ENCODE peak calls at places on chromosomes 7 and 10, in ten cellular contexts. D is nephron progenitor cell, I is chondrocyte, L is neural progenitor cell, W is AG09319, A is WERI-Rb-1, J is endodermal cell, S is upper lobe of right lung, U is H9, F is pancreas. Q is an unnamed sample.
A peak's percentile ranks its signal among the peaks of the same experiment; 100 is the strongest.

GRCh38 chr7:12802070-12802469 is 114.6 kb downstream of the ARL4A start:
- DNase-seq in D (no peak), I (no peak), L (no peak), W (no peak), A (no peak), J (no peak), S (no peak), U (no peak), F (no peak), Q (no peak)

GRCh38 chr10:44186150-44186549 is 198.7 kb downstream of the CXCL12 start:
- DNase-seq in D (no peak), I (no peak), L (no peak), W (peak; percentile 85), A (no peak), J (no peak), S (no peak), U (no peak), F (no peak), Q (no peak)

GRCh38 chr10:95394161-95394880 is 103.5 kb upstream of the PDLIM1 start:
- DNase-seq in D (no peak), I (no peak), L (no peak), W (no peak), A (peak; percentile 13), J (no peak), S (no peak), U (peak; percentile 24), F (no peak), Q (peak; percentile 48)

GRCh38 chr10:21527634-21528451 is 2.4 kb upstream of the SKIDA1 start:
- DNase-seq in D (no peak), I (no peak), L (no peak), W (no peak), A (no peak), J (peak; percentile 25), S (no peak), U (no peak), F (no peak), Q (no peak)

GRCh38 chr10:76459016-76459415 is 1027.6 kb downstream of the LRMDA start:
- DNase-seq in D (no peak), I (no peak), L (no peak), W (no peak), A (no peak), J (no peak), S (no peak), U (no peak), F (no peak), Q (no peak)

GRCh38 chr7:106099539-106099938 is 12.6 kb downstream of the SYPL1 start:
- DNase-seq in D (no peak), I (no peak), L (no peak), W (no peak), A (no peak), J (no peak), S (no peak), U (no peak), F (no peak), Q (no peak)

GRCh38 chr10:133241501-133242205 is 4.0 kb downstream of the VENTX start:
- DNase-seq in D (no peak), I (no peak), L (no peak), W (no peak), A (no peak), J (no peak), S (no peak), U (no peak), F (no peak), Q (no peak)

GRCh38 chr7:128164061-128164954 is 76.8 kb upstream of the LEP start:
- DNase-seq in D (no peak), I (no peak), L (no peak), W (peak; percentile 16), A (no peak), J (peak; percentile 83), S (no peak), U (peak; percentile 55), F (peak; percentile 48), Q (no peak)

GRCh38 chr10:119443970-119444660 is 98.4 kb downstream of the RGS10 start:
- DNase-seq in D (no peak), I (no peak), L (no peak), W (no peak), A (no peak), J (no peak), S (no peak), U (no peak), F (no peak), Q (no peak)

GRCh38 chr10:16656886-16657285 is 135.2 kb upstream of the C1QL3 start:
- DNase-seq in D (no peak), I (no peak), L (no peak), W (no peak), A (no peak), J (no peak), S (no peak), U (no peak), F (no peak), Q (no peak)

DNA sequence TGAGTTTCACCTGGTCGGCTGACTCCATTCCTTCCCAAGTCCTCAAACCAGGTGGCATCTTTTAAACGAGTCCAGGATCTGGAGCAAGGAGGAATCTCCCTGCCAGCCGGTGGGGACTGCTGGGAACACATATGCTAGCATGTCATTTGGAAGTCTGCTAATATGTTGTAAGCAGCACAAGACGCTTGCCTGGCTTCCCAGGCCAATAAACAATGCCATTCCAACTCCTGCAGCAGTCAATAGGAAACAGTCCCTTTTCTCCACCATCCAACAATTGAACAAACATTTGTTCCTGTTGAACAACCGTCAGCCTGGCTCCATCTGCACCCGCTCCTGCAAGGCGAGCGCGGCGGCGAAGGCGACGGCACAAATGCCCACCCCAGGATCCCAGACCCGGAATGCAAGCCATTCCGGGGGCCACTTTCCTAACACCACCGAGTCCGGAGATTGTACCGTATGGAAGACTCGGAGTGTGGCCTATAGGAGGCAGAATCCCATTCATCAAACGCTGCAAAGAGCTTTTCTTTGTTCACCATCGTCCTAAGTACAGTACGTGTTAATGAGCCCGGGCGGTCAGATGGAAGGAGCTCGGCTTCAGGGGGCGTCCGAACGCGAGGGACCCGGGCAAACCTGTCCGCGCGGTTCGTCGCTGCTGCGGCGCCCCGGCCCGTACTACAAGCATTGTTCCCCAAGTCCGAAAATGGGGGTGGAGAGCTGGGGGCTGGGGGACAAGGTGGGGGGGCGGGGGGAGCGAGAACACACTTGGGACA is 1.6 kb downstream of the FAM53B start:
- DNase-seq in D (peak; percentile 38), I (no peak), L (peak; percentile 80), W (no peak), A (no peak), J (peak; percentile 76), S (no peak), U (no peak), F (no peak), Q (no peak)
- TF ChIP-seq CTCF in D (no peak), I (peak; percentile 73), L (peak; percentile 44), W (peak; percentile 33), A (peak; percentile 9), J (peak; percentile 55), S (no peak), U (peak; percentile 33), F (no peak), Q (peak; percentile 16)

DNA sequence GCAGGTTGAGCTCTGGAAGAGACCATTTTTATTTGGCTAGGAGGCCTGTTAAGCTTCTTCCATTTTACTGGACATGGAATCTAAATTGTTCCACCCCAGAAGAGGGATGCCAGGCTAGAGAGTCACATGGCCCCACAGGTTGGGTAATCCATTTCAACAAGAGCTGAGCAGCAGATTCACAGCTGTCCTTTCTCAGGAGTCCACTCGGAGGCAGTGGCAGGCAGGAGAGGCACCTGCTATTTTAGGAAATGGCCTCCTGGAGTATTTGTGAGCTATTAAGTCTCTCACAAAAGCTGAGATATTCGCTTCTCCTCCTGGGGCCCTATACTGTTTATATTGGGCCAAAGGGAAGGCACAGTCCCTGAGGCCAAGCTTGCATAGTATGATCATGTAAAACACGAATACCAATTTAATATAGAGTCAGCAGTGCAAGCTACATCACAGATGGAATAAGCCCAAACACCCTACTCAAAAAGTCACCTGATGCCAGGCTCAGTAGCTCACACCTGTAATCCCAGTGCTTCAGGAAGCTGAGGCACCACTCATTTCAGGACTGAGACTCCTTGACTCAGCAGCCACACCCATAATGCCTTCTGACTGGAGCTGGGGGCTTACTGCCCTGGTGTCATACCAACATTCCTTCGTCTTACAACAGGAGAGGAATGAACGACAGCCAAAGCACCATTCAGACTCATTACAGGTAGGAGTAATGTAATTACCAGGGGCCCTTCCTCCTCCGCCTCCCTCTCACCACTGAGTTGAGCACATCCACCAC is 124.1 kb downstream of the LMBR1 start:
- DNase-seq in D (no peak), I (no peak), L (no peak), W (no peak), A (no peak), J (peak; percentile 64), S (no peak), U (no peak), F (no peak), Q (no peak)
- TF ChIP-seq CTCF in D (no peak), I (no peak), L (no peak), W (no peak), A (no peak), J (peak; percentile 46), S (no peak), U (peak; percentile 27), F (no peak), Q (no peak)

GRCh38 chr7:41006591-41006990 is 696.3 kb downstream of the INHBA start:
- DNase-seq in D (no peak), I (no peak), L (no peak), W (no peak), A (no peak), J (no peak), S (no peak), U (no peak), F (no peak), Q (no peak)

GRCh38 chr7:41010967-41011366 is 691.9 kb downstream of the INHBA start:
- DNase-seq in D (no peak), I (no peak), L (no peak), W (peak; percentile 50), A (no peak), J (no peak), S (no peak), U (no peak), F (no peak), Q (no peak)

GRCh38 chr7:41007351-41007751 is 695.5 kb downstream of the INHBA start:
- DNase-seq in D (no peak), I (no peak), L (no peak), W (no peak), A (no peak), J (no peak), S (no peak), U (no peak), F (no peak), Q (no peak)

GRCh38 chr7:41013117-41013516 is 689.8 kb downstream of the INHBA start:
- DNase-seq in D (no peak), I (no peak), L (no peak), W (no peak), A (no peak), J (no peak), S (no peak), U (no peak), F (no peak), Q (no peak)

DNA sequence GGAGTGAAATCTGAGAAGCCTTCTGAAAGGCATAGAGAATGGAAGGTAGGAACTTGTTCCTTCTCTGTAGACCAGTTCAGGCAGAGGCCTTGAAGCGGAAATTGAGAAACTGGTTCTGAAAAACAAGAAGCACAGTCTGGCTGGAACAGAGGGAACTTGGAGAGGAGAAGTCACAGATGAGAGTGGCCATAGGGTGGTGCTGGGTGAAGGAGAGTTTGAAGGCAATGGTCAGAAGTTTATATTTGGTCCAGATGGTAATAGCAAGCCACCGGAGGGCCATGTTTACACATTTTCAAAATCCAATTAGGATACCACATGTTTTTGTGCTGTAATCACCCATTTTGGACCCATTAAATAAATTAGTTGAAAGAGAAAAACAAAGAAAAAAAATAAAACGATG is 692.5 kb downstream of the INHBA start:
- DNase-seq in D (no peak), I (no peak), L (no peak), W (peak; percentile 87), A (no peak), J (no peak), S (no peak), U (no peak), F (no peak), Q (no peak)
- TF ChIP-seq CTCF in D (no peak), I (peak; percentile 36), L (no peak), W (peak; percentile 40), A (no peak), J (no peak), S (no peak), U (no peak), F (no peak), Q (no peak)

GRCh38 chr10:28939352-28940157 is 262.2 kb downstream of the BAMBI start:
- DNase-seq in D (peak; percentile 72), I (no peak), L (peak; percentile 97), W (no peak), A (peak; percentile 39), J (peak; percentile 94), S (peak; percentile 68), U (peak; percentile 88), F (peak; percentile 81), Q (no peak)
- TF ChIP-seq CTCF in D (peak; percentile 50), I (peak; percentile 62), L (peak; percentile 82), W (no peak), A (peak; percentile 56), J (peak; percentile 90), S (peak; percentile 13), U (peak; percentile 84), F (no peak), Q (peak; percentile 13)

Q was measured in GM13977.